ENCODE peak calls at places on chromosomes 1 and 21, in five cellular contexts. B is ovary, X is neuronal stem cell, U is head of caudate nucleus, F is HT1080. S is an unnamed sample.

GRCh38 chr1:211511947-211512346 is 20.0 kb upstream of the RD3 start:
- DNase-seq in X (no peak), U (no peak), B (no peak), F (peak), S (no peak)

GRCh38 chr1:205147191-205147590 is 25.4 kb upstream of the RBBP5 start:
- DNase-seq in X (no peak), U (no peak), B (no peak), F (peak), S (no peak)

GRCh38 chr1:235270625-235271024 is 57.4 kb downstream of the ARID4B start:
- DNase-seq in F (peak), B (no peak), U (no peak), X (no peak), S (no peak)

GRCh38 chr1:148334339-148335130 is 148.6 kb downstream of the PPIAL4G start:
- DNase-seq in U (peak), F (peak), X (peak), B (peak), S (peak)

GRCh38 chr1:244834596-244835275 is 722 bp upstream of the COX20 start:
- DNase-seq in U (peak), B (no peak), F (peak), X (no peak), S (peak)

GRCh38 chr1:64111787-64112186 is 91.6 kb upstream of the UBE2U start:
- DNase-seq in X (no peak), U (no peak), B (no peak), F (peak), S (no peak)

GRCh38 chr1:227766015-227766634 is 30.9 kb downstream of the SNAP47 start:
- DNase-seq in F (peak), U (peak), X (no peak), B (no peak), S (peak)

GRCh38 chr1:3707298-3707938 is 44.8 kb upstream of the CCDC27 start:
- DNase-seq in B (no peak), X (no peak), U (no peak), F (no peak), S (no peak)

GRCh38 chr21:18772404-18772803 is 368.8 kb upstream of the TMPRSS15 start:
- DNase-seq in B (no peak), F (peak), X (no peak), U (no peak), S (no peak)

GRCh38 chr21:32414579-32415358 is 2.3 kb downstream of the EVA1C start:
- DNase-seq in U (peak), X (no peak), F (peak), B (no peak), S (no peak)

GRCh38 chr1:230822092-230822581 is 46.2 kb downstream of the C1orf198 start:
- DNase-seq in F (no peak), U (no peak), X (no peak), B (no peak), S (no peak)

GRCh38 chr1:109477821-109478220 is 5.9 kb upstream of the ATXN7L2 start:
- DNase-seq in B (no peak), X (no peak), F (peak), U (no peak), S (no peak)

S was measured in pancreas.